ENCODE peak calls at places on chromosomes 7 and 10, in eight cellular contexts. One of them, this sample, is unnamed.

GRCh38 chr7:148142660-148143248 is 447.8 kb upstream of the C7orf33 start:
- DNase-seq in kidney: no peak
- DNase-seq in upper lobe of right lung: no peak
- DNase-seq in body of pancreas: peak; percentile 55
- DNase-seq in fibroblast of lung: peak; percentile 37
- DNase-seq in A549: peak; percentile 50
- DNase-seq in CD8-positive, alpha-beta memory T cell: no peak
- DNase-seq in mucosa of descending colon: no peak
- DNase-seq in this sample: no peak

GRCh38 chr10:132701099-132701845 is 84.7 kb downstream of the NKX6-2 start:
- DNase-seq in kidney: peak; percentile 65
- DNase-seq in upper lobe of right lung: peak; percentile 54
- DNase-seq in body of pancreas: no peak
- DNase-seq in fibroblast of lung: no peak
- DNase-seq in A549: no peak
- DNase-seq in CD8-positive, alpha-beta memory T cell: no peak
- DNase-seq in mucosa of descending colon: peak; percentile 39
- DNase-seq in this sample: peak; percentile 53

GRCh38 chr7:112204072-112204775 is 2.0 kb downstream of the DOCK4 start:
- DNase-seq in kidney: no peak
- DNase-seq in upper lobe of right lung: no peak
- DNase-seq in body of pancreas: no peak
- DNase-seq in fibroblast of lung: peak; percentile 40
- DNase-seq in A549: no peak
- DNase-seq in CD8-positive, alpha-beta memory T cell: no peak
- DNase-seq in mucosa of descending colon: no peak
- DNase-seq in this sample: no peak

GRCh38 chr7:44162785-44163395 is 21.8 kb upstream of the MYL7 start:
- DNase-seq in kidney: no peak
- DNase-seq in upper lobe of right lung: no peak
- DNase-seq in body of pancreas: no peak
- DNase-seq in fibroblast of lung: no peak
- DNase-seq in A549: no peak
- DNase-seq in CD8-positive, alpha-beta memory T cell: no peak
- DNase-seq in mucosa of descending colon: no peak
- DNase-seq in this sample: no peak

GRCh38 chr10:121698336-121698735 is 100.1 kb upstream of the FGFR2 start:
- DNase-seq in kidney: no peak
- DNase-seq in upper lobe of right lung: no peak
- DNase-seq in body of pancreas: no peak
- DNase-seq in fibroblast of lung: no peak
- DNase-seq in A549: no peak
- DNase-seq in CD8-positive, alpha-beta memory T cell: no peak
- DNase-seq in mucosa of descending colon: no peak
- DNase-seq in this sample: no peak

GRCh38 chr7:82167568-82168314 is 275.8 kb downstream of the CACNA2D1 start:
- DNase-seq in kidney: no peak
- DNase-seq in upper lobe of right lung: no peak
- DNase-seq in body of pancreas: no peak
- DNase-seq in fibroblast of lung: no peak
- DNase-seq in A549: peak; percentile 65
- DNase-seq in CD8-positive, alpha-beta memory T cell: no peak
- DNase-seq in mucosa of descending colon: no peak
- DNase-seq in this sample: no peak

GRCh38 chr7:25995216-25995615 is 156.8 kb upstream of the NFE2L3 start:
- DNase-seq in kidney: no peak
- DNase-seq in upper lobe of right lung: no peak
- DNase-seq in body of pancreas: peak; percentile 36
- DNase-seq in fibroblast of lung: no peak
- DNase-seq in A549: no peak
- DNase-seq in CD8-positive, alpha-beta memory T cell: no peak
- DNase-seq in mucosa of descending colon: no peak
- DNase-seq in this sample: no peak

GRCh38 chr7:157758468-157759245 is 421.9 kb downstream of the DNAJB6 start:
- DNase-seq in kidney: peak; percentile 68
- DNase-seq in upper lobe of right lung: no peak
- DNase-seq in body of pancreas: no peak
- DNase-seq in fibroblast of lung: no peak
- DNase-seq in A549: no peak
- DNase-seq in CD8-positive, alpha-beta memory T cell: no peak
- DNase-seq in mucosa of descending colon: no peak
- DNase-seq in this sample: no peak

GRCh38 chr7:56062382-56062781 is 1.7 kb upstream of the SUMF2 start:
- DNase-seq in kidney: no peak
- DNase-seq in upper lobe of right lung: no peak
- DNase-seq in body of pancreas: no peak
- DNase-seq in fibroblast of lung: peak; percentile 57
- DNase-seq in A549: no peak
- DNase-seq in CD8-positive, alpha-beta memory T cell: no peak
- DNase-seq in mucosa of descending colon: no peak
- DNase-seq in this sample: no peak

GRCh38 chr10:32890444-32890843 is 67.6 kb downstream of the ITGB1 start:
- DNase-seq in kidney: no peak
- DNase-seq in upper lobe of right lung: no peak
- DNase-seq in body of pancreas: no peak
- DNase-seq in fibroblast of lung: no peak
- DNase-seq in A549: no peak
- DNase-seq in CD8-positive, alpha-beta memory T cell: no peak
- DNase-seq in mucosa of descending colon: no peak
- DNase-seq in this sample: no peak

GRCh38 chr10:14184841-14185500 is 145.8 kb downstream of the FRMD4A start:
- DNase-seq in kidney: no peak
- DNase-seq in upper lobe of right lung: no peak
- DNase-seq in body of pancreas: no peak
- DNase-seq in fibroblast of lung: peak; percentile 52
- DNase-seq in A549: no peak
- DNase-seq in CD8-positive, alpha-beta memory T cell: peak; percentile 34
- DNase-seq in mucosa of descending colon: no peak
- DNase-seq in this sample: no peak

GRCh38 chr7:34584526-34584925 is 73.5 kb upstream of the NPSR1 start:
- DNase-seq in kidney: no peak
- DNase-seq in upper lobe of right lung: no peak
- DNase-seq in body of pancreas: no peak
- DNase-seq in fibroblast of lung: no peak
- DNase-seq in A549: no peak
- DNase-seq in CD8-positive, alpha-beta memory T cell: no peak
- DNase-seq in mucosa of descending colon: no peak
- DNase-seq in this sample: no peak

GRCh38 chr7:79050592-79050991 is 402.9 kb downstream of the MAGI2 start:
- DNase-seq in kidney: no peak
- DNase-seq in upper lobe of right lung: no peak
- DNase-seq in body of pancreas: no peak
- DNase-seq in fibroblast of lung: peak; percentile 62
- DNase-seq in A549: no peak
- DNase-seq in CD8-positive, alpha-beta memory T cell: no peak
- DNase-seq in mucosa of descending colon: no peak
- DNase-seq in this sample: no peak

GRCh38 chr7:130359276-130359857 is 14.8 kb downstream of the CPA5 start:
- DNase-seq in kidney: no peak
- DNase-seq in upper lobe of right lung: peak; percentile 28
- DNase-seq in body of pancreas: no peak
- DNase-seq in fibroblast of lung: no peak
- DNase-seq in A549: no peak
- DNase-seq in CD8-positive, alpha-beta memory T cell: no peak
- DNase-seq in mucosa of descending colon: no peak
- DNase-seq in this sample: no peak

GRCh38 chr7:39299695-39300094 is 266.5 kb upstream of the YAE1 start:
- DNase-seq in kidney: no peak
- DNase-seq in upper lobe of right lung: no peak
- DNase-seq in body of pancreas: no peak
- DNase-seq in fibroblast of lung: no peak
- DNase-seq in A549: no peak
- DNase-seq in CD8-positive, alpha-beta memory T cell: no peak
- DNase-seq in mucosa of descending colon: no peak
- DNase-seq in this sample: no peak

GRCh38 chr10:6274504-6274903 is 71.8 kb downstream of the PFKFB3 start:
- DNase-seq in kidney: no peak
- DNase-seq in upper lobe of right lung: no peak
- DNase-seq in body of pancreas: no peak
- DNase-seq in fibroblast of lung: no peak
- DNase-seq in A549: no peak
- DNase-seq in CD8-positive, alpha-beta memory T cell: no peak
- DNase-seq in mucosa of descending colon: no peak
- DNase-seq in this sample: no peak

GRCh38 chr7:1449501-1449900 is 9.8 kb downstream of the MICALL2 start:
- DNase-seq in kidney: no peak
- DNase-seq in upper lobe of right lung: no peak
- DNase-seq in body of pancreas: no peak
- DNase-seq in fibroblast of lung: no peak
- DNase-seq in A549: no peak
- DNase-seq in CD8-positive, alpha-beta memory T cell: no peak
- DNase-seq in mucosa of descending colon: no peak
- DNase-seq in this sample: no peak

GRCh38 chr10:119370972-119371703 is 163.8 kb downstream of the GRK5 start:
- DNase-seq in kidney: peak; percentile 89
- DNase-seq in upper lobe of right lung: peak; percentile 68
- DNase-seq in body of pancreas: no peak
- DNase-seq in fibroblast of lung: peak; percentile 93
- DNase-seq in A549: no peak
- DNase-seq in CD8-positive, alpha-beta memory T cell: no peak
- DNase-seq in mucosa of descending colon: peak; percentile 61
- DNase-seq in this sample: peak; percentile 85
- H3K4me1 ChIP-seq in kidney: no peaks in the 10 kb centered on the region
- H3K4me1 ChIP-seq in upper lobe of right lung: peaks cover 74% of the 10 kb centered on the region
- H3K4me1 ChIP-seq in body of pancreas: peaks cover 19% of the 10 kb centered on the region
- H3K4me1 ChIP-seq in fibroblast of lung: peaks cover 56% of the 10 kb centered on the region
- H3K4me1 ChIP-seq in A549: no peaks in the 10 kb centered on the region
- H3K4me1 ChIP-seq in CD8-positive, alpha-beta memory T cell: no peaks in the 10 kb centered on the region
- H3K4me1 ChIP-seq in mucosa of descending colon: peaks cover 12% of the 10 kb centered on the region
- H3K4me1 ChIP-seq in this sample: peaks cover 73% of the 10 kb centered on the region

DNA sequence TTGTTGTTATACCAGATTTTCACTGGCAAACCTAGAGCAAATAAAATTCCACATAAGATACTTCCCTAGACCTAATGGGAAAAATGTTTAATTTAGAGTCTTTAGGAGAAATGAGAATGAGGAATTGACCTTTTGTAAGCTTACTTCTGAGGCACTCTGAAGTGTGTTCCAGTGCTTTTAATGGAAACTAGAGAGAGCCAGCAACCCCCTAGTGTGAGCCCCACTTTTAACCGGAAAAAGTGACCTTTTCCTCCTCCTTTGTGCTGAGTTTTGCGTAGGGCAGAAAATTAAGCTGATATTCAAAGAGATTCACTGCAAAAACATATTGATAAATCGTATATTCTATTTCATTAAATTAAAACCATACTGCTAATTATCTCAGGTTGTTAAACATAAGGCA is 5.2 kb downstream of the IKZF1 start:
- DNase-seq in kidney: no peak
- DNase-seq in upper lobe of right lung: no peak
- DNase-seq in body of pancreas: no peak
- DNase-seq in fibroblast of lung: no peak
- DNase-seq in A549: no peak
- DNase-seq in CD8-positive, alpha-beta memory T cell: no peak
- DNase-seq in mucosa of descending colon: no peak
- DNase-seq in this sample: no peak
- H3K4me1 ChIP-seq in kidney: no peaks in the 10 kb centered on the region
- H3K4me1 ChIP-seq in upper lobe of right lung: peaks cover 2% of the 10 kb centered on the region
- H3K4me1 ChIP-seq in body of pancreas: peaks cover 5% of the 10 kb centered on the region
- H3K4me1 ChIP-seq in fibroblast of lung: no peaks in the 10 kb centered on the region
- H3K4me1 ChIP-seq in A549: peaks cover 3% of the 10 kb centered on the region
- H3K4me1 ChIP-seq in CD8-positive, alpha-beta memory T cell: peaks cover 67% of the 10 kb centered on the region
- H3K4me1 ChIP-seq in mucosa of descending colon: no peaks in the 10 kb centered on the region
- H3K4me1 ChIP-seq in this sample: peaks cover 64% of the 10 kb centered on the region

GRCh38 chr10:95792211-95792780 is 36.3 kb downstream of the ENTPD1 start:
- DNase-seq in kidney: no peak
- DNase-seq in upper lobe of right lung: no peak
- DNase-seq in body of pancreas: no peak
- DNase-seq in fibroblast of lung: no peak
- DNase-seq in A549: no peak
- DNase-seq in CD8-positive, alpha-beta memory T cell: no peak
- DNase-seq in mucosa of descending colon: no peak
- DNase-seq in this sample: no peak
- H3K4me1 ChIP-seq in kidney: no peaks in the 10 kb centered on the region
- H3K4me1 ChIP-seq in upper lobe of right lung: peaks cover 29% of the 10 kb centered on the region
- H3K4me1 ChIP-seq in body of pancreas: no peaks in the 10 kb centered on the region
- H3K4me1 ChIP-seq in fibroblast of lung: peaks cover 5% of the 10 kb centered on the region
- H3K4me1 ChIP-seq in A549: peaks cover 8% of the 10 kb centered on the region
- H3K4me1 ChIP-seq in CD8-positive, alpha-beta memory T cell: no peaks in the 10 kb centered on the region
- H3K4me1 ChIP-seq in mucosa of descending colon: no peaks in the 10 kb centered on the region
- H3K4me1 ChIP-seq in this sample: no peaks in the 10 kb centered on the region

DNA sequence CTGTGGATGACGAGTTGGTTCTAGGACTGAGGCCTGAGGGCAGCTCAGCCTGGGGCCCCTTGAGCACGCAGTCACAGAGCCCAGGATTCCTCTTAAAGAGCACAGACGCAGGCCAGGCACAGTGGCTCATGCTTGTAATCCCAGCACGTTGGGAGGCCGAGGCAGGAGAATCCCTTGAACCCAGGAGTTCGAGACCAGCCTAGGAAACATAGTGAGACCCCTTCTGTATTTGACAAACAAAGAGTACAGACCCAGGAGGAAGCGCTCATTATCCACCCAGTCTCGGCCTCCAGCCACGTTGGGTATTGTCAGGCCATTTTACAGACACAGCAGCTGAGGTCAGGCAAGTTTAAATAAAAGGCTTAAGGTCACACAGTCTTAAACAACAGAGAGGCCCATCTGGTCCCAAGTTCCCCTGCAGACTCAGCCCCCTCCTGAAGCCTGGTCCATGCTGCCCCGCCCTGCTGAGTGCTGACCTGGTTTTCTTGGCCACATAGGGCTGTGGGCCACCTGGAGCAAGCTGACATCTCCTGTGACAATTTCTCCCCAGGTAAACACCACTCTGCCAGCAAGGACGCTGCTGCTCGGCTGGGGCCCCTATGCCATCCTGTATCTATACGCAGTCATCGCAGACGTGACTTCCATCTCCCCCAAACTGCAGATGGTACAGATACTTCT is 12.6 kb downstream of the RGR start:
- DNase-seq in kidney: no peak
- DNase-seq in upper lobe of right lung: no peak
- DNase-seq in body of pancreas: no peak
- DNase-seq in fibroblast of lung: no peak
- DNase-seq in A549: no peak
- DNase-seq in CD8-positive, alpha-beta memory T cell: no peak
- DNase-seq in mucosa of descending colon: no peak
- DNase-seq in this sample: no peak
- H3K4me1 ChIP-seq in kidney: no peaks in the 10 kb centered on the region
- H3K4me1 ChIP-seq in upper lobe of right lung: no peaks in the 10 kb centered on the region
- H3K4me1 ChIP-seq in body of pancreas: peaks cover 5% of the 10 kb centered on the region
- H3K4me1 ChIP-seq in fibroblast of lung: no peaks in the 10 kb centered on the region
- H3K4me1 ChIP-seq in A549: peaks cover 4% of the 10 kb centered on the region
- H3K4me1 ChIP-seq in CD8-positive, alpha-beta memory T cell: no peaks in the 10 kb centered on the region
- H3K4me1 ChIP-seq in mucosa of descending colon: no peaks in the 10 kb centered on the region
- H3K4me1 ChIP-seq in this sample: no peaks in the 10 kb centered on the region

This sample was measured in heart left ventricle.